ENCODE peak calls at places on chromosome X, in ten cellular contexts. One of them, this sample, is unnamed.

GRCh38 chrX:47097018-47097417 is 18.8 kb downstream of the RGN start:
- DNase-seq in HCEC 1CT: no peak
- DNase-seq in HL-60: no peak
- DNase-seq in amygdala: no peak
- DNase-seq in NCI-H2171: no peak
- DNase-seq in colonic mucosa: no peak
- DNase-seq in NCI-H1105: no peak
- DNase-seq in GM10248: no peak
- DNase-seq in WTC11: no peak
- DNase-seq in activated CD4-positive, alpha-beta T cell treated with anti-CD3 and anti-CD28 coated beads for 48 hours: no peak
- DNase-seq in this sample: no peak

GRCh38 chrX:105608745-105609144 is 213.6 kb upstream of the NRK start:
- DNase-seq in HCEC 1CT: no peak
- DNase-seq in HL-60: no peak
- DNase-seq in amygdala: no peak
- DNase-seq in NCI-H2171: no peak
- DNase-seq in colonic mucosa: no peak
- DNase-seq in NCI-H1105: no peak
- DNase-seq in GM10248: no peak
- DNase-seq in WTC11: no peak
- DNase-seq in activated CD4-positive, alpha-beta T cell treated with anti-CD3 and anti-CD28 coated beads for 48 hours: no peak
- DNase-seq in this sample: no peak

GRCh38 chrX:66030505-66031317 is 9.2 kb downstream of the VSIG4 start:
- DNase-seq in HCEC 1CT: no peak
- DNase-seq in HL-60: no peak
- DNase-seq in amygdala: no peak
- DNase-seq in NCI-H2171: no peak
- DNase-seq in colonic mucosa: peak; percentile 50
- DNase-seq in NCI-H1105: no peak
- DNase-seq in GM10248: no peak
- DNase-seq in WTC11: peak; percentile 19
- DNase-seq in activated CD4-positive, alpha-beta T cell treated with anti-CD3 and anti-CD28 coated beads for 48 hours: peak; percentile 36
- DNase-seq in this sample: peak; percentile 49

GRCh38 chrX:136768469-136769084 is 12.2 kb downstream of the ARHGEF6 start:
- DNase-seq in HCEC 1CT: peak; percentile 92
- DNase-seq in HL-60: no peak
- DNase-seq in amygdala: no peak
- DNase-seq in NCI-H2171: peak; percentile 43
- DNase-seq in colonic mucosa: peak; percentile 32
- DNase-seq in NCI-H1105: no peak
- DNase-seq in GM10248: peak; percentile 30
- DNase-seq in WTC11: peak; percentile 12
- DNase-seq in activated CD4-positive, alpha-beta T cell treated with anti-CD3 and anti-CD28 coated beads for 48 hours: peak; percentile 74
- DNase-seq in this sample: no peak

GRCh38 chrX:9862525-9862924 is 76.3 kb downstream of the SHROOM2 start:
- DNase-seq in HCEC 1CT: no peak
- DNase-seq in HL-60: no peak
- DNase-seq in amygdala: no peak
- DNase-seq in NCI-H2171: no peak
- DNase-seq in colonic mucosa: no peak
- DNase-seq in NCI-H1105: no peak
- DNase-seq in GM10248: no peak
- DNase-seq in WTC11: peak; percentile 31
- DNase-seq in activated CD4-positive, alpha-beta T cell treated with anti-CD3 and anti-CD28 coated beads for 48 hours: no peak
- DNase-seq in this sample: no peak

GRCh38 chrX:37921758-37922157 is 74.4 kb upstream of the DYNLT3 start:
- DNase-seq in HCEC 1CT: peak; percentile 60
- DNase-seq in HL-60: no peak
- DNase-seq in amygdala: no peak
- DNase-seq in NCI-H2171: no peak
- DNase-seq in colonic mucosa: no peak
- DNase-seq in NCI-H1105: no peak
- DNase-seq in GM10248: no peak
- DNase-seq in WTC11: no peak
- DNase-seq in activated CD4-positive, alpha-beta T cell treated with anti-CD3 and anti-CD28 coated beads for 48 hours: no peak
- DNase-seq in this sample: no peak

GRCh38 chrX:19721726-19722370 is 165.6 kb downstream of the SH3KBP1 start:
- DNase-seq in HCEC 1CT: no peak
- DNase-seq in HL-60: no peak
- DNase-seq in amygdala: peak; percentile 28
- DNase-seq in NCI-H2171: no peak
- DNase-seq in colonic mucosa: no peak
- DNase-seq in NCI-H1105: no peak
- DNase-seq in GM10248: no peak
- DNase-seq in WTC11: no peak
- DNase-seq in activated CD4-positive, alpha-beta T cell treated with anti-CD3 and anti-CD28 coated beads for 48 hours: no peak
- DNase-seq in this sample: no peak

GRCh38 chrX:97238632-97239031 is 354.9 kb downstream of the RPA4 start:
- DNase-seq in HCEC 1CT: no peak
- DNase-seq in HL-60: no peak
- DNase-seq in amygdala: no peak
- DNase-seq in NCI-H2171: no peak
- DNase-seq in colonic mucosa: no peak
- DNase-seq in NCI-H1105: no peak
- DNase-seq in GM10248: no peak
- DNase-seq in WTC11: no peak
- DNase-seq in activated CD4-positive, alpha-beta T cell treated with anti-CD3 and anti-CD28 coated beads for 48 hours: no peak
- DNase-seq in this sample: peak; percentile 9

GRCh38 chrX:53990201-53990600 is 54.1 kb downstream of the PHF8 start:
- DNase-seq in HCEC 1CT: no peak
- DNase-seq in HL-60: no peak
- DNase-seq in amygdala: no peak
- DNase-seq in NCI-H2171: no peak
- DNase-seq in colonic mucosa: no peak
- DNase-seq in NCI-H1105: no peak
- DNase-seq in GM10248: no peak
- DNase-seq in WTC11: no peak
- DNase-seq in activated CD4-positive, alpha-beta T cell treated with anti-CD3 and anti-CD28 coated beads for 48 hours: no peak
- DNase-seq in this sample: no peak

GRCh38 chrX:66000178-66000577 is 39.7 kb downstream of the VSIG4 start:
- DNase-seq in HCEC 1CT: no peak
- DNase-seq in HL-60: no peak
- DNase-seq in amygdala: no peak
- DNase-seq in NCI-H2171: no peak
- DNase-seq in colonic mucosa: no peak
- DNase-seq in NCI-H1105: no peak
- DNase-seq in GM10248: no peak
- DNase-seq in WTC11: no peak
- DNase-seq in activated CD4-positive, alpha-beta T cell treated with anti-CD3 and anti-CD28 coated beads for 48 hours: no peak
- DNase-seq in this sample: no peak

This sample was measured in NT2/D1.